ENCODE peak calls at places on chromosomes 1 and 21, in four cellular contexts. X is foreskin keratinocyte, N is A549, E is Right ventricle myocardium superior. I is an unnamed sample.

GRCh38 chr1:167056529-167057296 is 33.5 kb downstream of the GPA33 start:
- ATAC-seq in N (peak), E (no peak), X (peak), I (no peak)

GRCh38 chr1:84642776-84643175 is 47.5 kb downstream of the SSX2IP start:
- ATAC-seq in E (peak), X (no peak), N (no peak), I (no peak)

GRCh38 chr1:12552951-12553921 is 64.8 kb downstream of the DHRS3 start:
- ATAC-seq in E (peak), X (no peak), N (no peak), I (no peak)

GRCh38 chr1:4694492-4694891 is 40.1 kb downstream of the AJAP1 start:
- ATAC-seq in E (no peak), N (no peak), X (peak), I (no peak)

GRCh38 chr1:220928725-220929297 is 49.6 kb downstream of the HLX start:
- ATAC-seq in N (no peak), X (no peak), E (no peak), I (no peak)

GRCh38 chr1:172726740-172727139 is 67.8 kb downstream of the FASLG start:
- ATAC-seq in E (no peak), N (peak), X (no peak), I (no peak)

GRCh38 chr1:94527447-94528031 is 14.0 kb downstream of the F3 start:
- ATAC-seq in E (peak), X (peak), N (no peak), I (peak)

GRCh38 chr21:44905725-44906084 is 15.0 kb downstream of the ITGB2 start:
- ATAC-seq in E (no peak), X (no peak), N (no peak), I (no peak)